ENCODE peak calls at places on chromosomes 5 and 9, in five cellular contexts. E is upper lobe of right lung, C is psoas muscle, Y is mammary epithelial cell, V is epithelial cell of esophagus. M is an unnamed sample.

GRCh38 chr5:176870110-176870591 is 29.0 kb downstream of the HK3 start:
- DNase-seq in E (no peak), C (no peak), Y (no peak), V (peak), M (peak)

GRCh38 chr9:72977670-72978069 is 24.8 kb upstream of the ALDH1A1 start:
- DNase-seq in E (no peak), C (no peak), Y (peak), V (peak), M (no peak)

GRCh38 chr9:27489087-27489876 is 34.8 kb upstream of the IFNK start:
- DNase-seq in E (no peak), C (no peak), Y (no peak), V (no peak), M (no peak)

GRCh38 chr5:72587909-72588308 is 80.7 kb upstream of the ZNF366 start:
- DNase-seq in E (no peak), C (no peak), Y (no peak), V (no peak), M (no peak)

GRCh38 chr5:119336262-119336661 is 19.6 kb upstream of the TNFAIP8 start:
- DNase-seq in E (no peak), C (no peak), Y (no peak), V (no peak), M (no peak)

GRCh38 chr9:20125721-20126120 is 336.9 kb upstream of the SLC24A2 start:
- DNase-seq in E (no peak), C (no peak), Y (no peak), V (no peak), M (no peak)

GRCh38 chr5:76291305-76292077 is 111.6 kb upstream of the IQGAP2 start:
- DNase-seq in E (no peak), C (no peak), Y (no peak), V (peak), M (no peak)

GRCh38 chr5:81269751-81270686 is 31.4 kb upstream of the ZCCHC9 start:
- DNase-seq in E (no peak), C (no peak), Y (no peak), V (no peak), M (no peak)

GRCh38 chr5:83312672-83313071 is 158.9 kb upstream of the VCAN start:
- DNase-seq in E (no peak), C (no peak), Y (no peak), V (no peak), M (no peak)

GRCh38 chr9:16825971-16826370 is 44.5 kb downstream of the BNC2 start:
- DNase-seq in E (no peak), C (no peak), Y (no peak), V (no peak), M (no peak)

GRCh38 chr9:98071737-98072136 is 15.2 kb downstream of the NANS start:
- DNase-seq in E (no peak), C (no peak), Y (no peak), V (no peak), M (no peak)

GRCh38 chr9:89185980-89186379 is 7.4 kb upstream of the SHC3 start:
- DNase-seq in E (no peak), C (no peak), Y (no peak), V (peak), M (peak)

GRCh38 chr9:135919318-135919717 is 12.0 kb upstream of the CAMSAP1 start:
- DNase-seq in E (peak), C (peak), Y (no peak), V (no peak), M (no peak)

GRCh38 chr5:132211787-132212186 is 15.9 kb downstream of the P4HA2 start:
- DNase-seq in E (no peak), C (no peak), Y (no peak), V (no peak), M (no peak)

GRCh38 chr9:125784286-125785049 is 37.3 kb downstream of the PBX3 start:
- DNase-seq in E (no peak), C (no peak), Y (peak), V (no peak), M (no peak)

GRCh38 chr5:91378683-91379601 is 4.2 kb downstream of the ARRDC3 start:
- DNase-seq in E (no peak), C (no peak), Y (no peak), V (no peak), M (no peak)

GRCh38 chr5:28468121-28468520 is 1429.7 kb upstream of the CDH9 start:
- DNase-seq in E (no peak), C (no peak), Y (no peak), V (no peak), M (no peak)

DNA sequence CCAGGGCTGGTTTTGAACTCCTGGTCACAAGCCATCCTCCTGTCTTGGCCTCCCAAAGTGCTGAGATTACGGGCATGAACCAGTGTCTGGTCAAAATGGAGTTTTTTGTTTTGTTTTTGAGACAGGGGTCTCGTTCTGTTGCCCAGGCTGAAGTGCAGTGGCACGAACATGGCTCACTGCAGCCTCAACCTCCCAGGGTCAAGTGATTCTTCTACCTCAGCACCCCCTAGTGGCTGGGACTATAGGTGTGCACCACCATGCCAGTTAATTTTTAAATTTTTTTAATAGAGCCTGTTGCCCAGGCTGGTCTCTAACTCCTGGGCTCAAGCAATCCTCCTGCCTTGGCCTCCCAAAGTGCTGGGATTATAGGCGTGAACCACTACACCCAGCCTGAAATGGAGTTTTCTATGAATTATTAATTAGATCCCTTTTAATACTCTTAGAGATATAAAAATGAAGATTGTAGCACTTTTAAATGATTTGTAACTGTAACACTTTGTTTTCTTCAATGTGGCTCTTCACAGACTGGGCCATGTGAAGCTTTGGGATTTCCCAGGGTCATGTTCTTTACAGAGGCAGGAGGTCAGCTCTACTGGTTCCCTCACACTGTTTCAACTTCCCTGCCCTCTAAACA is 32.6 kb upstream of the SPARC start:
- DNase-seq in E (no peak), C (peak), Y (no peak), V (peak), M (no peak)
- TF ChIP-seq CTCF in E (peak), C (peak), Y (peak), V (peak), M (peak)

DNA sequence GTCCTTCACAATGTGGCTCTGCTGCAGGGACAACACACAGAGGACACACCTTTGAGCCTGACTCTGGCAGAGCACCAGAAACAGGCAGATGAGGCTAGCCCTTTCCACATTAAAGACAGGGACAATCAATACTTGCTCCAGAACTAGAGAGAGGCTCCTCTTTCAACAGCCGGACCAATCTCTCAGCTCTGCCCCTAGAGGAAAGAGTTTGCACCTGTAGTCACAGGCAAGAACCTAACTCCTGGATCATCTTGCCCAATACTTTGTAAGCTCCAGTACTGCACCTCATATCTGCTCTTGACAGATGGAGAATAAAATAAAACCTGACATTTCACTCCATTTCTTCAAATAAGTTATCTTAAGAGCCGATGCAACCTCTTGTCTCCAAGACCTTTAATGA is 52.1 kb downstream of the EPB41L4A start:
- DNase-seq in E (no peak), C (no peak), Y (peak), V (peak), M (no peak)
- TF ChIP-seq CTCF in E (no peak), C (no peak), Y (peak), V (peak), M (peak)

GRCh38 chr9:3520564-3520963 is 5.2 kb downstream of the RFX3 start:
- DNase-seq in E (no peak), C (no peak), Y (no peak), V (no peak), M (peak)
- TF ChIP-seq CTCF in E (no peak), C (no peak), Y (no peak), V (no peak), M (no peak)

GRCh38 chr9:35102769-35103659 is at the start of gene STOML2:
- DNase-seq in E (peak), C (peak), Y (peak), V (peak), M (peak)
- TF ChIP-seq CTCF in E (no peak), C (no peak), Y (no peak), V (no peak), M (no peak)

DNA sequence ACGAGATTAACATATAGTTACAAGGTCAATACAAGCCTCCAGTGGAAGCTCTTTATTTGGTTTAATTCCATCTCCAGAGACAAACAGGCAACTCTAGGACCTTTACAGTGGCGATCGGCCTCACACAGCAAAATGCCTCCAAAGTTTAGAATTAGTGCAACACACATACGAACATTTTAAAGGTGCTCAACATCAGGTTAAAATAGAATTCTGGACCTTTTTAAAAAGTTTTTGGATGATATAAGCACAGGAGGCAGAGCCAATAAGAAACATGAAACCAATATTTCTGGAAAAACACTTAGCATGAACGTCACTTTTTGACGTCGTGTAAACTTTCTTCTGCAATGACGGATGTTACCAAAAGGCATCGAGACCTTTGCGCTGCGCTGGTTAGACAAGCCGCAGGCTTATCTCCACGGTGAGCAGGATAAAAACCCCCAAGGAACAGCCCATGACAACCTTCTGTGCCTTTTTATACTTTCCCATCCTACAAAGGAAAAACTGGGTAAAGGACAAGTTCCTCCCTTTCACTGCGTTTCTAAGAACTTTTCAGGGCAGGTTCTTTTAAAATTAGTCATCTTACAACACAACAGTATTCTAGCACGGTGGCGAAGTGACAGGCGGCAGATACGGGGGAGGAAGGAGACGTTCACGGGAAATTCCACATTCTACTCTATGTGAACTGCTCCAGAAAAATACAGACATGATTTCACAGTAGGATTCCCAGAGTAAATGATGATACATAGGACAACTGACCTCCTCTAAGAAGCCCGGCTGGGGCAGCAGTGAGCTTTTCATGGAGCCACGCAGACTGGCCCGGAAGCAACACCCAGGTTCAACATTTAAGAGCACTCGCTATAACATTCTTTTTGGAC is 52.2 kb downstream of the USP20 start:
- DNase-seq in E (no peak), C (no peak), Y (no peak), V (peak), M (no peak)
- TF ChIP-seq CTCF in E (peak), C (no peak), Y (no peak), V (no peak), M (no peak)

GRCh38 chr5:149363345-149363744 is 5.5 kb downstream of the PCYOX1L start:
- DNase-seq in E (no peak), C (no peak), Y (no peak), V (no peak), M (no peak)
- TF ChIP-seq CTCF in E (no peak), C (no peak), Y (no peak), V (no peak), M (no peak)

GRCh38 chr5:127878174-127878750 is 175.1 kb downstream of the CCDC192 start:
- DNase-seq in E (peak), C (peak), Y (peak), V (peak), M (peak)
- TF ChIP-seq CTCF in E (peak), C (peak), Y (peak), V (peak), M (peak)

DNA sequence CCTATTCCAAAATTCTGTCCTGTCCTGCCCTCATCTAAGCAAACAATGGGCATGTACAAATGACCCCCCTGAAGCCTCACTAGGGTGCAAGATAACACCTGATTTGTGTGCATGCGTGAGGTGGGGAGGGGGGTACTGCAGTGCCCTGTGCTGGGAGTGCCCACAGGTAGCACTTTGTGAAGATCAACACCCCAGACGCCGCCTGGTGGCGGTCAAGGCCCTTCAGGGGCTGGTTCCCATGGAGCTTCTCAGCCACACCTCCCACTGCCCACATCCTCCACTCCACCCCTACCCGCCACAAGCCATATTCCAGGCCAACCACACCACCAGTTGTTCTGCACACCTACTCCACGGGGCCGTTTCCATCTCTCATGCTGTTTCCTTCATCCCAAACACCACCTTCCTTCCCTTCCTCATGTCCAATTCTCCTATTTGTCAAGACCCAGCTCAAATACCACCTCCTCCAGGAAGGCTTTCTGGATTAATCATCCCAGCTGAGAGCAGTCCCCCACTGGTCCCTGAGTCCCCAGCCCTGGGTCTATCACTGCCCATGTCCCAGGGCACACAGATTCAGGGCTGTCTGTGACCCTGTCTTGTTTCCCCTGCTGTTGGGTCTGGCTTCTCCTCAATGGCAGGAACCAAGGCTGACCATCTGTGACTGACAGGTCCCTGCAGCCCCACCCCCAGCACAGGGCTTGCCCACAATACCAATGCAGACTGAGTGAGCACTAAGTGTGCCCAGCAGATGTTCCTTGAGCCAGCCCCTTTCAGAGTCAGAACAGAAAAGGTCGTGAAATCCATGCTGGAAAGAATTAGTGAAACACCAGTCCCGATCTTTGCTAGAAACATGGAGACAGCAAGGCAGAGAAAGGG is 178.4 kb downstream of the PAX5 start:
- DNase-seq in E (no peak), C (no peak), Y (no peak), V (peak), M (peak)
- TF ChIP-seq CTCF in E (no peak), C (no peak), Y (no peak), V (peak), M (peak)

M was measured in nephron progenitor cell.